ENCODE peak calls at places on chromosomes 12 and 14, in nine cellular contexts. R is tibial artery, Y is uterus, J is lower lobe of right lung, B is substantia nigra, C is SK-N-SH, O is IMR-90, T is fibroblast of lung, F is AG04450. M is an unnamed sample.

GRCh38 chr14:64937821-64938193 is 4.7 kb downstream of the GPX2 start:
- DNase-seq in T (no peak), R (no peak), C (no peak), J (no peak), F (no peak), Y (no peak), B (no peak), O (peak; percentile 15), M (no peak)

GRCh38 chr12:76029982-76030377 is 1.6 kb downstream of the PHLDA1 start:
- DNase-seq in O (peak; percentile 49), Y (no peak), R (no peak), C (peak; percentile 49), J (no peak), B (no peak), F (no peak), T (peak; percentile 68), M (no peak)

GRCh38 chr14:86675059-86675458 is 1145.1 kb downstream of the FLRT2 start:
- DNase-seq in B (no peak), F (no peak), T (no peak), R (no peak), J (no peak), O (no peak), Y (no peak), C (no peak), M (no peak)

GRCh38 chr14:91273273-91273884 is 28.9 kb upstream of the GPR68 start:
- DNase-seq in B (no peak), R (no peak), Y (no peak), O (no peak), J (peak; percentile 39), F (no peak), C (no peak), T (no peak), M (no peak)

GRCh38 chr12:67578976-67579661 is 69.4 kb upstream of the DYRK2 start:
- DNase-seq in J (no peak), T (no peak), O (no peak), R (no peak), Y (no peak), B (no peak), F (no peak), C (no peak), M (peak; percentile 54)

GRCh38 chr14:31377433-31377832 is 42.9 kb downstream of the HEATR5A start:
- DNase-seq in O (no peak), Y (no peak), R (no peak), F (no peak), B (no peak), C (no peak), J (no peak), T (no peak), M (no peak)

GRCh38 chr14:69712637-69713088 is 54.3 kb upstream of the SRSF5 start:
- DNase-seq in C (no peak), B (no peak), O (no peak), R (peak; percentile 56), J (peak; percentile 88), T (no peak), Y (peak; percentile 51), F (no peak), M (peak; percentile 14)

GRCh38 chr14:50806241-50806933 is 24.6 kb downstream of the NIN start:
- DNase-seq in B (no peak), O (no peak), T (no peak), Y (no peak), F (no peak), C (no peak), R (no peak), J (no peak), M (no peak)

GRCh38 chr14:53850714-53851296 is 105.8 kb downstream of the BMP4 start:
- DNase-seq in C (no peak), R (no peak), Y (no peak), F (no peak), T (peak; percentile 24), J (no peak), B (no peak), O (peak; percentile 39), M (no peak)

GRCh38 chr14:85010186-85010585 is 519.8 kb upstream of the FLRT2 start:
- DNase-seq in R (no peak), Y (no peak), O (no peak), B (no peak), J (no peak), F (no peak), T (no peak), C (no peak), M (no peak)

GRCh38 chr14:75198291-75198933 is 22.0 kb upstream of the TMED10 start:
- DNase-seq in O (no peak), J (no peak), R (no peak), B (no peak), Y (no peak), C (peak; percentile 42), F (no peak), T (no peak), M (no peak)

DNA sequence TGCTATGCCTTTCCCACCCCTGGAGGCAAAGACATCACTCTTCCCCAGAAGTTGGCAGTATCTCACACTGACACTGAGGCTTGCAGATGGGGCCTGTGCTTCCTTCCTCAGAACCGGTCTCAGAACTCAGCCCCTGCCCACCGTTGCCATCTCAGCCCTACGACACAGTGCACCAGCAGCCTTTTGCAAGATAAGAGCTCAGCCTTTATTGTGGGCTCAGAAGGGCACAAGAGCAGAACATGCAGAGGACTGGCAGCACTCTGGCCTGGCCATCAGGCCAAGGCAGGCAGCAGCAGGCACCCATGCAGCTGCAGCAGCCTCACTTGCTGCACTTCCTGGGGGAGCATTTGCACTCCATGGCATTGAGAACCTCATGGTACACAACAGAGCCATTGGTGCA is 3.6 kb upstream of the ANO2 start:
- DNase-seq in O (no peak), J (no peak), R (no peak), F (no peak), B (no peak), T (no peak), C (no peak), Y (no peak), M (no peak)
- H3K27ac ChIP-seq in O (no peak overlapping the region), J (no peak overlapping the region), R (no peak overlapping the region), F (no peak overlapping the region), B (no peak overlapping the region), T (no peak overlapping the region), C (no peak overlapping the region), Y (no peak overlapping the region), M (no peak overlapping the region)

GRCh38 chr12:1020389-1020788 is 29.4 kb downstream of the ERC1 start:
- DNase-seq in B (no peak), O (no peak), Y (no peak), R (no peak), T (no peak), F (no peak), J (no peak), C (no peak), M (no peak)
- H3K27ac ChIP-seq in B (no peak overlapping the region), O (no peak overlapping the region), Y (no peak overlapping the region), R (no peak overlapping the region), T (no peak overlapping the region), F (no peak overlapping the region), J (no peak overlapping the region), C (no peak overlapping the region), M (no peak overlapping the region)

GRCh38 chr12:103580026-103580425 is 7.0 kb upstream of the STAB2 start:
- DNase-seq in F (no peak), C (no peak), Y (no peak), T (no peak), B (no peak), J (no peak), R (no peak), O (no peak), M (no peak)
- H3K27ac ChIP-seq in F (no peak overlapping the region), C (no peak overlapping the region), Y (no peak overlapping the region), T (no peak overlapping the region), B (no peak overlapping the region), J (no peak overlapping the region), R (no peak overlapping the region), O (no peak overlapping the region), M (no peak overlapping the region)

GRCh38 chr14:104968541-104969401 is 9.4 kb downstream of the AHNAK2 start:
- DNase-seq in C (peak; percentile 51), R (peak; percentile 68), O (no peak), B (no peak), Y (peak; percentile 52), J (peak; percentile 47), T (no peak), F (no peak), M (no peak)
- H3K27ac ChIP-seq in C (no peak overlapping the region), R (peak overlapping the region; percentile 97), O (no peak overlapping the region), B (no peak overlapping the region), Y (peak overlapping the region; percentile 99), J (peak overlapping the region; percentile 60), T (no peak overlapping the region), F (no peak overlapping the region), M (no peak overlapping the region)

GRCh38 chr12:47082963-47083621 is 3.3 kb upstream of the AMIGO2 start:
- DNase-seq in O (peak; percentile 95), Y (no peak), T (peak; percentile 88), J (no peak), B (no peak), C (no peak), F (peak; percentile 57), R (no peak), M (no peak)

GRCh38 chr12:47084172-47084571 is 4.4 kb upstream of the AMIGO2 start:
- DNase-seq in F (no peak), R (no peak), C (no peak), O (no peak), B (no peak), T (no peak), Y (no peak), J (no peak), M (no peak)

GRCh38 chr12:47079894-47080724 is at the start of gene AMIGO2:
- DNase-seq in R (peak; percentile 47), F (no peak), Y (peak; percentile 70), J (peak; percentile 72), C (no peak), O (peak; percentile 54), B (no peak), T (peak; percentile 61), M (no peak)

GRCh38 chr12:47080725-47081502 is 1.2 kb upstream of the AMIGO2 start:
- DNase-seq in F (no peak), B (no peak), J (peak; percentile 88), O (peak; percentile 50), Y (peak; percentile 56), T (peak; percentile 38), R (peak; percentile 82), C (no peak), M (no peak)

GRCh38 chr12:47082283-47082962 is 2.7 kb upstream of the AMIGO2 start:
- DNase-seq in B (no peak), Y (no peak), F (no peak), T (no peak), R (no peak), O (no peak), C (no peak), J (no peak), M (no peak)
- H3K27ac ChIP-seq in B (no peak overlapping the region), Y (no peak overlapping the region), F (no peak overlapping the region), T (no peak overlapping the region), R (peak overlapping the region; percentile 98), O (no peak overlapping the region), C (no peak overlapping the region), J (no peak overlapping the region), M (no peak overlapping the region)

M was measured in DND-41.